ENCODE peak calls at places on chromosome 7, in six cellular contexts. One of them, this sample, is unnamed.

GRCh38 chr7:151696738-151697514 is 177.2 kb upstream of the RHEB start:
- DNase-seq in tibial nerve: no peak
- DNase-seq in right lobe of liver: peak
- DNase-seq in uterus: no peak
- DNase-seq in testis: no peak
- DNase-seq in BE2C: peak
- DNase-seq in this sample: no peak

GRCh38 chr7:48088559-48089414 is at the start of gene UPP1:
- DNase-seq in tibial nerve: peak
- DNase-seq in right lobe of liver: peak
- DNase-seq in uterus: peak
- DNase-seq in testis: peak
- DNase-seq in BE2C: peak
- DNase-seq in this sample: peak

GRCh38 chr7:140121321-140121720 is 55.5 kb downstream of the KDM7A start:
- DNase-seq in tibial nerve: no peak
- DNase-seq in right lobe of liver: no peak
- DNase-seq in uterus: no peak
- DNase-seq in testis: no peak
- DNase-seq in BE2C: no peak
- DNase-seq in this sample: no peak

GRCh38 chr7:97270280-97270679 is 152.8 kb downstream of the SDHAF3 start:
- DNase-seq in tibial nerve: no peak
- DNase-seq in right lobe of liver: no peak
- DNase-seq in uterus: no peak
- DNase-seq in testis: no peak
- DNase-seq in BE2C: no peak
- DNase-seq in this sample: no peak

GRCh38 chr7:26918241-26918640 is 53.9 kb upstream of the SKAP2 start:
- DNase-seq in tibial nerve: no peak
- DNase-seq in right lobe of liver: no peak
- DNase-seq in uterus: no peak
- DNase-seq in testis: no peak
- DNase-seq in BE2C: no peak
- DNase-seq in this sample: no peak

GRCh38 chr7:70698219-70698832 is 433.6 kb upstream of the GALNT17 start:
- DNase-seq in tibial nerve: no peak
- DNase-seq in right lobe of liver: no peak
- DNase-seq in uterus: no peak
- DNase-seq in testis: peak
- DNase-seq in BE2C: peak
- DNase-seq in this sample: peak

GRCh38 chr7:41979834-41980307 is 257.1 kb downstream of the GLI3 start:
- DNase-seq in tibial nerve: no peak
- DNase-seq in right lobe of liver: no peak
- DNase-seq in uterus: peak
- DNase-seq in testis: no peak
- DNase-seq in BE2C: no peak
- DNase-seq in this sample: no peak

GRCh38 chr7:45180084-45180986 is 22.7 kb downstream of the RAMP3 start:
- DNase-seq in tibial nerve: no peak
- DNase-seq in right lobe of liver: no peak
- DNase-seq in uterus: no peak
- DNase-seq in testis: no peak
- DNase-seq in BE2C: no peak
- DNase-seq in this sample: no peak

GRCh38 chr7:46391215-46391614 is 470.1 kb upstream of the IGFBP3 start:
- DNase-seq in tibial nerve: no peak
- DNase-seq in right lobe of liver: no peak
- DNase-seq in uterus: peak
- DNase-seq in testis: no peak
- DNase-seq in BE2C: no peak
- DNase-seq in this sample: peak

GRCh38 chr7:101911800-101912705 is 94.6 kb downstream of the CUX1 start:
- DNase-seq in tibial nerve: peak
- DNase-seq in right lobe of liver: peak
- DNase-seq in uterus: peak
- DNase-seq in testis: peak
- DNase-seq in BE2C: peak
- DNase-seq in this sample: no peak

GRCh38 chr7:141012696-141013344 is 1.9 kb downstream of the MRPS33 start:
- DNase-seq in tibial nerve: no peak
- DNase-seq in right lobe of liver: no peak
- DNase-seq in uterus: no peak
- DNase-seq in testis: no peak
- DNase-seq in BE2C: no peak
- DNase-seq in this sample: no peak

GRCh38 chr7:32063614-32064013 is 6.6 kb downstream of the PDE1C start:
- DNase-seq in tibial nerve: no peak
- DNase-seq in right lobe of liver: no peak
- DNase-seq in uterus: no peak
- DNase-seq in testis: no peak
- DNase-seq in BE2C: no peak
- DNase-seq in this sample: no peak

GRCh38 chr7:32058017-32058416 is 12.2 kb downstream of the PDE1C start:
- DNase-seq in tibial nerve: no peak
- DNase-seq in right lobe of liver: no peak
- DNase-seq in uterus: no peak
- DNase-seq in testis: no peak
- DNase-seq in BE2C: no peak
- DNase-seq in this sample: no peak

GRCh38 chr7:32059289-32060045 is 10.7 kb downstream of the PDE1C start:
- DNase-seq in tibial nerve: no peak
- DNase-seq in right lobe of liver: no peak
- DNase-seq in uterus: no peak
- DNase-seq in testis: no peak
- DNase-seq in BE2C: no peak
- DNase-seq in this sample: peak

GRCh38 chr7:32061346-32061745 is 8.9 kb downstream of the PDE1C start:
- DNase-seq in tibial nerve: no peak
- DNase-seq in right lobe of liver: no peak
- DNase-seq in uterus: no peak
- DNase-seq in testis: no peak
- DNase-seq in BE2C: no peak
- DNase-seq in this sample: no peak

GRCh38 chr7:32062150-32062549 is 8.1 kb downstream of the PDE1C start:
- DNase-seq in tibial nerve: peak
- DNase-seq in right lobe of liver: no peak
- DNase-seq in uterus: peak
- DNase-seq in testis: peak
- DNase-seq in BE2C: peak
- DNase-seq in this sample: no peak
- TF ChIP-seq CTCF in tibial nerve: no peak
- TF ChIP-seq CTCF in right lobe of liver: peak
- TF ChIP-seq CTCF in uterus: no peak
- TF ChIP-seq CTCF in testis: no peak
- TF ChIP-seq CTCF in BE2C: peak
- TF ChIP-seq CTCF in this sample: peak

GRCh38 chr7:11846311-11846710 is 14.3 kb upstream of the THSD7A start:
- DNase-seq in tibial nerve: no peak
- DNase-seq in right lobe of liver: no peak
- DNase-seq in uterus: no peak
- DNase-seq in testis: no peak
- DNase-seq in BE2C: no peak
- DNase-seq in this sample: no peak
- H3K4me3 ChIP-seq in tibial nerve: no peak
- H3K4me3 ChIP-seq in right lobe of liver: no peak
- H3K4me3 ChIP-seq in uterus: no peak
- H3K4me3 ChIP-seq in testis: no peak
- H3K4me3 ChIP-seq in BE2C: no peak
- H3K4me3 ChIP-seq in this sample: no peak

DNA sequence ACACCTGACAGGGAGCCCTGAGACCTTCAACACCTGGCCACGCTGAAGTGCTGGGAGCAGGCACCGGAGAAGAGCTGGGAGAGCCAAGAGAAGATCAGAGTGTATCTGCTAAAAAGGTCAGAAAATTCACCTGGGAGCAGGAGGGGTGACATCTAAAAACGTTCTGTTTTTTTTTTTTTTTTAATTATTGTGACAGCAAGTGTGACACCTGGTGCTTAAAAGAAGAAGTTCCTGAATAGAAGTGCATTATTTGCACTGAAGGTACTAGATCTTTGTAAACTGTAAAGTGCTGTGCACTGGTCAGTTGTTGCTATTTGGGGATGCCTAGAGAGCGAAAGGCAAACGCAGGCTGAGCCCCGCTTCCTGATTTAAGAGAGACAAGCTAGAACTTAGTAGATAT is 422.0 kb downstream of the PLXNA4 start:
- DNase-seq in tibial nerve: no peak
- DNase-seq in right lobe of liver: no peak
- DNase-seq in uterus: no peak
- DNase-seq in testis: no peak
- DNase-seq in BE2C: no peak
- DNase-seq in this sample: no peak
- TF ChIP-seq CTCF in tibial nerve: no peak
- TF ChIP-seq CTCF in right lobe of liver: peak
- TF ChIP-seq CTCF in uterus: no peak
- TF ChIP-seq CTCF in testis: no peak
- TF ChIP-seq CTCF in BE2C: peak
- TF ChIP-seq CTCF in this sample: no peak

DNA sequence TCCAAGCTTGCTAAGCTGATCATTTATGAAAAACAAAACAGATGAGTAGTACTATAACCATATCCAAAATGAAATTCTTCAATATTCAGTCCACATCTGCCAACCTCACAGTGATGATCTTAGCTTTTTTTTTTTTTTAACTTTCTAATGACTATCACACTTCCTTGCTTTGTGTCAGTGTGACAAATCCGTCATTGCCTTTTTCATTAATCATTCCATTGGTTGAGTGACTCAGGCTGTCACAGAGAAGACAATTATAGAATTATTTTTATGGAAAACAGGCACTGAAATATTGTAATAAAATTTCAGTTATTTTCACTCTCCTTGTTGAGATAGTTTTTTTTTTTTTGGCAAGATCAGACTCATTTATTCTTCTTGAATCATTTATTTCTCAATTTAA is 70.7 kb downstream of the CPVL start:
- DNase-seq in tibial nerve: no peak
- DNase-seq in right lobe of liver: no peak
- DNase-seq in uterus: no peak
- DNase-seq in testis: no peak
- DNase-seq in BE2C: no peak
- DNase-seq in this sample: no peak
- H3K4me3 ChIP-seq in tibial nerve: no peak
- H3K4me3 ChIP-seq in right lobe of liver: no peak
- H3K4me3 ChIP-seq in uterus: no peak
- H3K4me3 ChIP-seq in testis: no peak
- H3K4me3 ChIP-seq in BE2C: no peak
- H3K4me3 ChIP-seq in this sample: no peak

GRCh38 chr7:99290980-99291607 is 18.5 kb downstream of the MYH16 start:
- DNase-seq in tibial nerve: no peak
- DNase-seq in right lobe of liver: no peak
- DNase-seq in uterus: no peak
- DNase-seq in testis: no peak
- DNase-seq in BE2C: no peak
- DNase-seq in this sample: no peak

GRCh38 chr7:99293167-99293566 is 20.5 kb downstream of the MYH16 start:
- DNase-seq in tibial nerve: no peak
- DNase-seq in right lobe of liver: no peak
- DNase-seq in uterus: no peak
- DNase-seq in testis: no peak
- DNase-seq in BE2C: no peak
- DNase-seq in this sample: no peak

GRCh38 chr7:99296471-99296870 is 23.8 kb downstream of the MYH16 start:
- DNase-seq in tibial nerve: no peak
- DNase-seq in right lobe of liver: no peak
- DNase-seq in uterus: no peak
- DNase-seq in testis: no peak
- DNase-seq in BE2C: no peak
- DNase-seq in this sample: no peak

GRCh38 chr7:99292127-99292526 is 19.5 kb downstream of the MYH16 start:
- DNase-seq in tibial nerve: no peak
- DNase-seq in right lobe of liver: no peak
- DNase-seq in uterus: no peak
- DNase-seq in testis: no peak
- DNase-seq in BE2C: no peak
- DNase-seq in this sample: no peak

DNA sequence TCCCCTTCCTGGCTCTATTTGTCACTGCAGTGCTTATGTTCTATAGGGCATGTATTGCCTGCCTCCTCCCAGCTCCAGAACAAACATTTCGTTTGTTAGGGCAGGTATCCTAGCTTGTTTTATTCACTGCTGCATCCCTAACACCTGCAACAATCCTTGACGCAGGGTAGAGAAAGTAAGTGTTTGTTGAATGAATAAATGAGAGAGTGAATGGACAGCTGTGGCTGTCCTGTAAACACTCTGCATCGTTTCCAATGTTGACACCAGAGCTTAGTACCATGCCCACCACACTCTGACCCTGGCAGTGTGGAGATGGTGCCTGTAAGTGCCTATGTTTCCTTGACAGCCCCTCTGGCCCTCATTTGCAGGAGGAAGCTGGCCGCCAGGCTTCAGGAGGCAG is 21.0 kb downstream of the MYH16 start:
- DNase-seq in tibial nerve: no peak
- DNase-seq in right lobe of liver: no peak
- DNase-seq in uterus: no peak
- DNase-seq in testis: no peak
- DNase-seq in BE2C: no peak
- DNase-seq in this sample: no peak
- TF ChIP-seq CTCF in tibial nerve: no peak
- TF ChIP-seq CTCF in right lobe of liver: no peak
- TF ChIP-seq CTCF in uterus: no peak
- TF ChIP-seq CTCF in testis: no peak
- TF ChIP-seq CTCF in BE2C: no peak
- TF ChIP-seq CTCF in this sample: no peak

GRCh38 chr7:816751-817671 is 15.3 kb upstream of the SUN1 start:
- DNase-seq in tibial nerve: no peak
- DNase-seq in right lobe of liver: no peak
- DNase-seq in uterus: no peak
- DNase-seq in testis: peak
- DNase-seq in BE2C: peak
- DNase-seq in this sample: no peak

GRCh38 chr7:816300-816750 is 16.0 kb upstream of the SUN1 start:
- DNase-seq in tibial nerve: peak
- DNase-seq in right lobe of liver: peak
- DNase-seq in uterus: peak
- DNase-seq in testis: peak
- DNase-seq in BE2C: peak
- DNase-seq in this sample: peak

GRCh38 chr7:815284-816216 is 16.7 kb upstream of the SUN1 start:
- DNase-seq in tibial nerve: no peak
- DNase-seq in right lobe of liver: no peak
- DNase-seq in uterus: peak
- DNase-seq in testis: peak
- DNase-seq in BE2C: peak
- DNase-seq in this sample: no peak

GRCh38 chr7:820341-820740 is 11.9 kb upstream of the SUN1 start:
- DNase-seq in tibial nerve: no peak
- DNase-seq in right lobe of liver: no peak
- DNase-seq in uterus: no peak
- DNase-seq in testis: no peak
- DNase-seq in BE2C: no peak
- DNase-seq in this sample: no peak

GRCh38 chr7:818031-818699 is 14.1 kb upstream of the SUN1 start:
- DNase-seq in tibial nerve: no peak
- DNase-seq in right lobe of liver: no peak
- DNase-seq in uterus: no peak
- DNase-seq in testis: no peak
- DNase-seq in BE2C: no peak
- DNase-seq in this sample: peak
- H3K4me3 ChIP-seq in tibial nerve: no peak
- H3K4me3 ChIP-seq in right lobe of liver: no peak
- H3K4me3 ChIP-seq in uterus: peak
- H3K4me3 ChIP-seq in testis: no peak
- H3K4me3 ChIP-seq in BE2C: peak
- H3K4me3 ChIP-seq in this sample: no peak

This sample was measured in AG09309.